ENCODE peak calls at places on chromosome 1, in nine cellular contexts. K is GM23338, C is HCT116, O is neural progenitor cell, B is MM.1S, F is OCI-LY7, Z is GM23248, E is PC-3, T is SK-N-SH. L is an unnamed sample.

GRCh38 chr1:208308221-208308620 is 64.0 kb upstream of the PLXNA2 start:
- DNase-seq in K (no peak), C (no peak), O (no peak), B (no peak), F (no peak), Z (no peak), E (no peak), T (no peak), L (no peak)

GRCh38 chr1:34928066-34928864 is 1.2 kb downstream of the DLGAP3 start:
- DNase-seq in K (peak), C (no peak), O (no peak), B (no peak), F (no peak), Z (no peak), E (no peak), T (peak), L (no peak)

GRCh38 chr1:88612783-88613182 is 71.3 kb upstream of the PKN2 start:
- DNase-seq in K (no peak), C (peak), O (no peak), B (no peak), F (no peak), Z (no peak), E (peak), T (no peak), L (peak)

GRCh38 chr1:38783659-38784229 is 75.8 kb downstream of the RRAGC start:
- DNase-seq in K (no peak), C (no peak), O (peak), B (no peak), F (no peak), Z (no peak), E (no peak), T (peak), L (peak)

GRCh38 chr1:226325178-226325577 is 16.2 kb upstream of the LIN9 start:
- DNase-seq in K (no peak), C (no peak), O (no peak), B (no peak), F (no peak), Z (peak), E (peak), T (no peak), L (no peak)

GRCh38 chr1:52658795-52659194 is 25.8 kb downstream of the SHISAL2A start:
- DNase-seq in K (no peak), C (no peak), O (no peak), B (no peak), F (no peak), Z (no peak), E (peak), T (no peak), L (no peak)

GRCh38 chr1:172480421-172480820 is 36.6 kb upstream of the PIGC start:
- DNase-seq in K (no peak), C (no peak), O (no peak), B (no peak), F (no peak), Z (no peak), E (no peak), T (no peak), L (no peak)

GRCh38 chr1:6108937-6109636 is 63.4 kb downstream of the KCNAB2 start:
- DNase-seq in K (peak), C (peak), O (peak), B (peak), F (peak), Z (peak), E (peak), T (peak), L (no peak)

GRCh38 chr1:184854036-184854435 is 99.4 kb upstream of the EDEM3 start:
- DNase-seq in K (no peak), C (no peak), O (no peak), B (no peak), F (no peak), Z (no peak), E (no peak), T (no peak), L (no peak)

GRCh38 chr1:40712997-40713396 is 21.5 kb downstream of the NFYC start:
- DNase-seq in K (no peak), C (no peak), O (no peak), B (no peak), F (peak), Z (no peak), E (peak), T (no peak), L (no peak)

GRCh38 chr1:110899458-110899843 is 26.5 kb downstream of the CD53 start:
- DNase-seq in K (no peak), C (no peak), O (no peak), B (no peak), F (no peak), Z (no peak), E (no peak), T (no peak), L (no peak)

GRCh38 chr1:43221256-43221778 is 48.5 kb upstream of the TMEM125 start:
- DNase-seq in K (no peak), C (no peak), O (no peak), B (peak), F (peak), Z (no peak), E (no peak), T (no peak), L (no peak)

GRCh38 chr1:22031214-22031962 is 21.1 kb upstream of the CDC42 start:
- DNase-seq in K (no peak), C (no peak), O (no peak), B (no peak), F (no peak), Z (no peak), E (no peak), T (peak), L (peak)

GRCh38 chr1:32622205-32622604 is 28.1 kb downstream of the ZBTB8OS start:
- DNase-seq in K (no peak), C (no peak), O (no peak), B (no peak), F (no peak), Z (no peak), E (no peak), T (no peak), L (no peak)

DNA sequence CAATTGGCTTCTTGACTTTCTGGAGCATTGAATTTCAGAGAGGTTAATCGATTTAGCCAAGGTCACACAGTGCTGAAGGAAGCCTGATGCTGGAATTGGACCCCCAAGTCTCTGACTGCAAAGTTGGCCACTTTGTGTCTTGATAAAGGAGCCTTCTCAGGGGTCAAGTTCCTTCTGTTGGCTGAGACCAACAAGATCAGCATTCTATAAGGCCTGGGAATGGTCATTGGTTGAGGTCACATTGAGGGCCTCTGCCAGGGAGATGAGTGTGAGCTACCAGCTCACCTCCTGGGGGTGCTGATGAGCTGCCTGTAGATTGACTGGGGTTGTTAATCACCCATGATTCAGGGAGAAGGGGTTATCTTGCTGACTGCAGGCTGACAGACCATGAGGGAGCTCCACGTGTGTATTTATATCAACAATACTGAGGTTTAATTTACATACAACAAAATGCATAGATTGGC is 54.5 kb downstream of the RPS6KA1 start:
- DNase-seq in K (peak), C (peak), O (peak), B (no peak), F (peak), Z (peak), E (peak), T (peak), L (no peak)
- TF ChIP-seq EZH2phosphoT487 in K (no peak), C (no peak), O (no peak), B (no peak), F (no peak), Z (no peak), E (no peak), T (no peak), L (no peak)

DNA sequence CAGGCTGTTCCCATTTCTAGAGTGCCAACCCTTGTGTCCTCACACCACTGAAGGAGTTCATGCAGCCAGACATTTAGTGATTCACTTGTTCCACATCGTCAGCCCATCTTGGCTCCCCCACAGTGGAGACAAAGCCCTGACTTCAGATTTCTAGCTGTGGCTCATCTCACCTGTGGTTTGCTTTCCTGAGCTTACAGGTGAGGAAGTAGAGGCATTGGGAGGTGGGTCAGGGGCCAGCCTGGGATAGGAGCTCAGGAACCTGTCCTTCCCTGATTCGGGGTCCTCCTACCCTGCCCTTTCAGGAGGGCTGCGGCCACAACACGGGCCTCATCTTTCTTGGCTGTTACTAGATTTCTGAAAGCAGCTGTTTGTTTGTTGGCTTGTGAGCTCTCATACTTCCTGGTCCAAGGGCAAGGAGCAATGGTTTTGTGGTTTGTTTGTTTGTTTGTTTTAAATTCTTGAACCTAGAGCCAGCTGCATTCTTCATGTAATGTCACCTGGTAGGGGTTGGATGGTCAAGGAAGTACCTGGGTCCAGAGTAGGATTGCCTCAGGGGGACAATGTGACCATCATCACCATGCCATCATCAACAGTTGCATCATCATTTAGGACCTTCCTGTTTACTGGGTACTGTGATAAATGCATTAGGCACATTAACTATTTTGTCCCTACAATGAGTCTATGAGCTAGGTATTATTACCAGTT is 14.5 kb upstream of the MYOG start:
- DNase-seq in K (no peak), C (no peak), O (no peak), B (no peak), F (no peak), Z (no peak), E (peak), T (no peak), L (no peak)
- TF ChIP-seq EZH2phosphoT487 in K (no peak), C (no peak), O (no peak), B (no peak), F (no peak), Z (no peak), E (no peak), T (no peak), L (no peak)

GRCh38 chr1:4303303-4303702 is 351.1 kb upstream of the AJAP1 start:
- DNase-seq in K (no peak), C (no peak), O (no peak), B (no peak), F (no peak), Z (no peak), E (no peak), T (no peak), L (no peak)
- TF ChIP-seq EZH2phosphoT487 in K (no peak), C (no peak), O (no peak), B (no peak), F (no peak), Z (no peak), E (no peak), T (no peak), L (no peak)

GRCh38 chr1:56180806-56181205 is 398.6 kb downstream of the PLPP3 start:
- DNase-seq in K (no peak), C (no peak), O (no peak), B (peak), F (no peak), Z (peak), E (no peak), T (no peak), L (no peak)
- TF ChIP-seq EZH2phosphoT487 in K (no peak), C (no peak), O (no peak), B (no peak), F (no peak), Z (no peak), E (no peak), T (no peak), L (no peak)

GRCh38 chr1:9289724-9290493 is 2.8 kb upstream of the SPSB1 start:
- DNase-seq in K (no peak), C (no peak), O (no peak), B (no peak), F (no peak), Z (peak), E (peak), T (no peak), L (peak)
- TF ChIP-seq EZH2phosphoT487 in K (no peak), C (no peak), O (no peak), B (no peak), F (no peak), Z (no peak), E (no peak), T (no peak), L (no peak)

L was measured in hepatocyte.